ENCODE peak calls at places on chromosomes 11 and 22, in eight cellular contexts. E is A549, I is transverse colon, X is body of pancreas, A is adrenal gland, C is stomach, Z is K562, V is IMR-90. B is an unnamed sample.

GRCh38 chr11:4048340-4048739 is 46.3 kb upstream of the RRM1 start:
- DNase-seq in E (no peak), I (no peak), X (no peak), A (no peak), C (no peak), Z (no peak), V (peak; percentile 73), B (no peak)

GRCh38 chr22:36017661-36018091 is 10.9 kb downstream of the RBFOX2 start:
- DNase-seq in E (no peak), I (no peak), X (no peak), A (no peak), C (no peak), Z (no peak), V (no peak), B (peak; percentile 51)

GRCh38 chr11:70954471-70954870 is 297.9 kb downstream of the SHANK2 start:
- DNase-seq in E (no peak), I (no peak), X (no peak), A (no peak), C (no peak), Z (no peak), V (no peak), B (no peak)

GRCh38 chr11:11531127-11531526 is 90.7 kb downstream of the GALNT18 start:
- DNase-seq in E (no peak), I (no peak), X (no peak), A (no peak), C (no peak), Z (no peak), V (no peak), B (no peak)

GRCh38 chr11:2347449-2347848 is 29.7 kb upstream of the CD81 start:
- DNase-seq in E (no peak), I (no peak), X (no peak), A (no peak), C (no peak), Z (no peak), V (no peak), B (no peak)

GRCh38 chr22:50599816-50600454 is 658 bp upstream of the MAPK8IP2 start:
- DNase-seq in E (no peak), I (peak; percentile 49), X (peak; percentile 64), A (peak; percentile 60), C (peak; percentile 59), Z (peak; percentile 58), V (no peak), B (peak; percentile 60)

GRCh38 chr11:28526406-28526751 is 418.2 kb downstream of the METTL15 start:
- DNase-seq in E (peak; percentile 40), I (no peak), X (no peak), A (no peak), C (no peak), Z (no peak), V (peak; percentile 25), B (peak; percentile 1)

GRCh38 chr22:49795521-49795920 is 32.2 kb downstream of the BRD1 start:
- DNase-seq in E (no peak), I (no peak), X (no peak), A (no peak), C (no peak), Z (no peak), V (no peak), B (no peak)

GRCh38 chr22:25161017-25161915 is 38.4 kb upstream of the CRYBB3 start:
- DNase-seq in E (no peak), I (no peak), X (no peak), A (no peak), C (no peak), Z (no peak), V (no peak), B (no peak)

GRCh38 chr11:134519788-134520187 is 107.7 kb upstream of the B3GAT1 start:
- DNase-seq in E (no peak), I (no peak), X (no peak), A (no peak), C (no peak), Z (no peak), V (no peak), B (no peak)

GRCh38 chr22:19742160-19743066 is 18.2 kb upstream of the TBX1 start:
- DNase-seq in E (no peak), I (no peak), X (no peak), A (no peak), C (no peak), Z (no peak), V (no peak), B (no peak)

GRCh38 chr22:29663230-29663826 is 56.5 kb upstream of the CABP7 start:
- DNase-seq in E (no peak), I (no peak), X (no peak), A (no peak), C (no peak), Z (no peak), V (peak; percentile 59), B (no peak)

GRCh38 chr22:50314081-50314454 is 6.6 kb upstream of the PLXNB2 start:
- DNase-seq in E (no peak), I (no peak), X (no peak), A (no peak), C (no peak), Z (no peak), V (no peak), B (no peak)

GRCh38 chr11:46380340-46381045 is 976 bp upstream of the MDK start:
- DNase-seq in E (no peak), I (peak; percentile 87), X (peak; percentile 64), A (peak; percentile 86), C (peak; percentile 80), Z (peak; percentile 89), V (no peak), B (peak; percentile 75)

GRCh38 chr11:120131941-120132644 is 5.8 kb downstream of the TRIM29 start:
- DNase-seq in E (no peak), I (peak; percentile 37), X (peak; percentile 31), A (peak; percentile 24), C (no peak), Z (no peak), V (no peak), B (no peak)

GRCh38 chr22:28609921-28610320 is 69.7 kb downstream of the TTC28 start:
- DNase-seq in E (no peak), I (no peak), X (no peak), A (no peak), C (no peak), Z (peak; percentile 78), V (no peak), B (no peak)

GRCh38 chr22:17303840-17304779 is 65.2 kb upstream of the CECR2 start:
- DNase-seq in E (no peak), I (peak; percentile 21), X (no peak), A (no peak), C (peak; percentile 21), Z (no peak), V (no peak), B (peak; percentile 17)

GRCh38 chr11:26323837-26324236 is 8.1 kb upstream of the ANO3 start:
- DNase-seq in E (no peak), I (no peak), X (no peak), A (no peak), C (no peak), Z (no peak), V (no peak), B (no peak)

DNA sequence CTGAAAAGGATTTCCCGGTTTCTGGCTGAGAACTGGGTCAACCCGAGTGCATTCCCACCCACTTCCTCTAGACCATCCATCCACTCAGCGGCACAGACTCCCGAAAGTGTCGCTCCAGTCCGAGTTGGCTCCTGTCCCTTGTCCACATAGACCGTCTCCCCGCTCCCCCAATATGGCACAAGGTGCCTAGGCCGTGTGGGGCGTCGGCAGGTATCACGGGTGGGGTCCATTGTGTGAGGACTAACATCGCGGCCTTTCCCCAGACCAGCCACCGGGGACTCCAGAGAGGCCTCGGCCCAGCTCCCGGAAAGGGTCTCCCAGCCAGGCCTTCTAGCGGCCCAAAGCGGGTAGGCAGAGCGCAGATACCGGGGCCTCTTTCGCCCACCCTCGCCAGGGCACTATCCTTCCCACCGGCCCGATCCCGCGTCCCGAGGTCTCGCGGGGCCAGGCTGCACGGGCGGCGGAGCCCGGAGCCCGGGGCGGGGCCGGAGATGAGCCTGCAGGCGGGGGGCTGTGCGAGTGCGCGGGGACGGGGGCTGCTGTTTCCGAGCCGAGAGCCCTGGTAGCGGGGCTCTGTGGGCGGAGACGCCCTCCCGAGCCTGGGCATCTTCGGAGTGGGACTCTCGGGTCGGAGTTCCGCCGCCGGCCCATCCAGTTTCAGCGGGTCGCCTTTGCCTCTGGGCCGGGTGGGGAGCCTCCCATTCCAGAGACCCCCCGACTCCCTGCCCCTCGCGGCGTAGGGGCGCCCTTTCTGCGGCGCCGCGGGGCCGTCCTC is 21.1 kb downstream of the SERPINH1 start:
- DNase-seq in E (peak; percentile 53), I (peak; percentile 57), X (peak; percentile 58), A (peak; percentile 82), C (peak; percentile 46), Z (peak; percentile 55), V (peak; percentile 66), B (peak; percentile 81)
- TF ChIP-seq POLR2A in E (peak; percentile 23), I (no peak), X (peak; percentile 48), A (peak; percentile 56), C (no peak), Z (peak; percentile 58), V (peak; percentile 53), B (peak; percentile 31)

DNA sequence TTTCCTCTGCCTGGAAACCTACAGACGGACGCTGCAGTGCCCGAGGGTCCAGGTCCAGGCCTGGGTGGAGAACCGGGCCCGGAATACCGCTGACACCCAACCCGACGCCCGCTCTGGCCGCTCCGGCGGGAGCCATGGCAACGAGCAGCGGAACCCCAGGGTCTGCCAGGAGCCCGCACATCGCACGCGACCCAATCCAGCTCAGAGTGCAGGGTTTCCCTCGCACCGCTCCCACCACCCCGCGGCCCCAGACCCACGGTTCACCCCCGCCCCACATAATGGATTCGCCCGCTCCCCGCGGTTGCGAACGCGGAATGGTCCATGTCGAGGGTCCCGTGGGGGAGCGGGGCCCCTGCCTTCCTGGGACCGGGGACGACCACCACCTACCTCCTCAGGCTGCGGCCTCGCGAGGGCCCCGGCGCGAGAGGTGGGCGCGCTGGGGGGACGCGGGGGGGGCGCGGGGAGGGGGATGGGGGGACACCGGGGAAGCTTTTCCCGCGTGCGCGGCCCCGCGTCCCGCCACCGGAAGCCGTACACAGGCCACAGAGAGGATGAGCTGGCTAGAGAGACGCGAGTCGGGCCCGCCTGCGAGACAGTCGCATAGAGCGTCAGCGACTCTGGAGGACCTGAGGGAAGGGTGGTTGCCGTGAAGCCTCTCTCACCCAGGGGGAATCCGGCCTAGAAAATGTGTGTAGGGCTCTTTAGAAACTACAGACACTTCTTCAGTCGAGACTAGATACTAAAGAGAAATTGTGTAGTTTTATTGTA is at the start of gene SSRP1:
- DNase-seq in E (peak; percentile 91), I (peak; percentile 90), X (peak; percentile 85), A (peak; percentile 94), C (peak; percentile 88), Z (peak; percentile 94), V (peak; percentile 83), B (peak; percentile 94)
- TF ChIP-seq CTCF in E (no peak), I (no peak), X (no peak), A (no peak), C (no peak), Z (peak; percentile 8), V (no peak), B (no peak)

DNA sequence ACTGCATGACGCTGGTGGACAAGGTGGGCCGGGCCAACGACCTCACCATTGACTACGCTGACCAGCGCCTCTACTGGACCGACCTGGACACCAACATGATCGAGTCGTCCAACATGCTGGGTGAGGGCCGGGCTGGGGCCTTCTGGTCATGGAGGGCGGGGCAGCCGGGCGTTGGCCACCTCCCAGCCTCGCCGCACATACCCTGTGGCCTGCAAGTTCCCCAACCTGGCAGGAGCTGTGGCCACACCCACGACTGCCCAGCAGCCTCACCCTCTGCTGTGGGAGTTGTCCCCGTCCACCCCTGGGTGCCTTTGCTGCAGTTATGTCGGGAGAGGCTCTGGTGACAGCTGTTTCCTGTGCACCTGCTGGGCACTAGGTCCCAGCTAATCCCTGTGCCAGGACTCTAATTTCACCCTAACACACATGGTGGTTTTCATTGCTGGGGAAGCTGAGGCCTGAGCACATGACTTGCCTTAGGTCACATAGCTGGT is 49.0 kb upstream of the PPP6R3 start:
- DNase-seq in E (no peak), I (peak; percentile 88), X (no peak), A (no peak), C (peak; percentile 88), Z (no peak), V (no peak), B (no peak)
- H3K4me3 ChIP-seq in E (no peak overlapping the region), I (no peak overlapping the region), X (no peak overlapping the region), A (no peak overlapping the region), C (no peak overlapping the region), Z (no peak overlapping the region), V (no peak overlapping the region), B (no peak overlapping the region)

GRCh38 chr11:62000539-62001446 is 33.4 kb upstream of the FTH1 start:
- DNase-seq in E (no peak), I (no peak), X (no peak), A (no peak), C (no peak), Z (no peak), V (no peak), B (peak; percentile 25)
- TF ChIP-seq POLR2A in E (no peak), I (no peak), X (no peak), A (no peak), C (no peak), Z (no peak), V (no peak), B (no peak)

B was measured in NB4.